ENCODE peak calls at places on chromosomes 12 and 14, in ten cellular contexts. G, R, V, Z, T, U, O, L, E and Q are unnamed samples.

GRCh38 chr14:80172380-80173055 is 38.8 kb downstream of the DIO2 start:
- DNase-seq in G (no peak), R (no peak), V (no peak), Z (no peak), T (no peak), U (no peak), O (no peak), L (no peak), E (no peak), Q (no peak)

GRCh38 chr14:78153069-78153351 is 17.2 kb upstream of the NRXN3 start:
- DNase-seq in G (no peak), R (no peak), V (no peak), Z (no peak), T (no peak), U (no peak), O (no peak), L (no peak), E (peak; percentile 59), Q (no peak)

GRCh38 chr14:100386121-100386520 is 63.0 kb downstream of the SLC25A47 start:
- DNase-seq in G (no peak), R (no peak), V (no peak), Z (no peak), T (no peak), U (peak; percentile 28), O (no peak), L (no peak), E (peak; percentile 57), Q (no peak)

GRCh38 chr12:100612557-100612956 is 39.1 kb downstream of the GAS2L3 start:
- DNase-seq in G (no peak), R (no peak), V (no peak), Z (no peak), T (no peak), U (no peak), O (no peak), L (no peak), E (no peak), Q (no peak)

GRCh38 chr14:97416550-97416949 is 619.4 kb downstream of the VRK1 start:
- DNase-seq in G (no peak), R (no peak), V (no peak), Z (no peak), T (no peak), U (no peak), O (no peak), L (no peak), E (no peak), Q (no peak)

GRCh38 chr12:58189030-58189429 is 247.7 kb downstream of the ATP23 start:
- DNase-seq in G (no peak), R (no peak), V (no peak), Z (no peak), T (no peak), U (no peak), O (no peak), L (no peak), E (no peak), Q (no peak)

GRCh38 chr12:45669093-45669492 is 60.4 kb upstream of the ARID2 start:
- DNase-seq in G (no peak), R (no peak), V (no peak), Z (no peak), T (no peak), U (no peak), O (no peak), L (no peak), E (no peak), Q (no peak)

GRCh38 chr14:73142216-73142615 is 5.9 kb downstream of the PSEN1 start:
- DNase-seq in G (no peak), R (no peak), V (no peak), Z (no peak), T (no peak), U (no peak), O (no peak), L (no peak), E (no peak), Q (no peak)

GRCh38 chr12:95808146-95808545 is 17.6 kb upstream of the NTN4 start:
- DNase-seq in G (no peak), R (no peak), V (no peak), Z (no peak), T (no peak), U (no peak), O (no peak), L (no peak), E (no peak), Q (no peak)

GRCh38 chr12:95805864-95806669 is 15.5 kb upstream of the NTN4 start:
- DNase-seq in G (no peak), R (no peak), V (no peak), Z (no peak), T (no peak), U (peak; percentile 49), O (peak; percentile 49), L (no peak), E (no peak), Q (peak; percentile 92)

GRCh38 chr12:95804296-95804695 is 13.7 kb upstream of the NTN4 start:
- DNase-seq in G (no peak), R (no peak), V (no peak), Z (no peak), T (no peak), U (no peak), O (no peak), L (no peak), E (no peak), Q (no peak)

GRCh38 chr12:95802482-95803264 is 12.1 kb upstream of the NTN4 start:
- DNase-seq in G (no peak), R (no peak), V (no peak), Z (no peak), T (no peak), U (peak; percentile 90), O (no peak), L (no peak), E (no peak), Q (peak; percentile 78)

GRCh38 chr12:95803817-95804216 is 13.3 kb upstream of the NTN4 start:
- DNase-seq in G (no peak), R (no peak), V (no peak), Z (no peak), T (no peak), U (no peak), O (no peak), L (no peak), E (no peak), Q (no peak)
- H3K4me1 ChIP-seq in G (peaks cover 10% of the 10 kb centered on the region), R (no peaks in the 10 kb centered on the region), V (peaks cover 1% of the 10 kb centered on the region), Z (peaks cover 11% of the 10 kb centered on the region), T (no peaks in the 10 kb centered on the region), U (no peaks in the 10 kb centered on the region), O (peaks cover 32% of the 10 kb centered on the region), L (no peaks in the 10 kb centered on the region), E (peaks cover 6% of the 10 kb centered on the region), Q (peaks cover 67% of the 10 kb centered on the region)

GRCh38 chr14:64707661-64708060 is 3.4 kb downstream of the PLEKHG3 start:
- DNase-seq in G (no peak), R (no peak), V (no peak), Z (no peak), T (no peak), U (peak; percentile 44), O (no peak), L (no peak), E (no peak), Q (peak; percentile 52)

GRCh38 chr14:64709126-64709525 is 4.9 kb downstream of the PLEKHG3 start:
- DNase-seq in G (no peak), R (no peak), V (no peak), Z (no peak), T (no peak), U (no peak), O (no peak), L (no peak), E (no peak), Q (no peak)

GRCh38 chr14:64706119-64706465 is 1.9 kb downstream of the PLEKHG3 start:
- DNase-seq in G (no peak), R (no peak), V (no peak), Z (no peak), T (no peak), U (peak; percentile 20), O (no peak), L (no peak), E (no peak), Q (no peak)

GRCh38 chr14:64706552-64707193 is 2.4 kb downstream of the PLEKHG3 start:
- DNase-seq in G (no peak), R (peak; percentile 69), V (peak; percentile 58), Z (peak; percentile 67), T (no peak), U (peak; percentile 71), O (no peak), L (no peak), E (no peak), Q (peak; percentile 35)

DNA sequence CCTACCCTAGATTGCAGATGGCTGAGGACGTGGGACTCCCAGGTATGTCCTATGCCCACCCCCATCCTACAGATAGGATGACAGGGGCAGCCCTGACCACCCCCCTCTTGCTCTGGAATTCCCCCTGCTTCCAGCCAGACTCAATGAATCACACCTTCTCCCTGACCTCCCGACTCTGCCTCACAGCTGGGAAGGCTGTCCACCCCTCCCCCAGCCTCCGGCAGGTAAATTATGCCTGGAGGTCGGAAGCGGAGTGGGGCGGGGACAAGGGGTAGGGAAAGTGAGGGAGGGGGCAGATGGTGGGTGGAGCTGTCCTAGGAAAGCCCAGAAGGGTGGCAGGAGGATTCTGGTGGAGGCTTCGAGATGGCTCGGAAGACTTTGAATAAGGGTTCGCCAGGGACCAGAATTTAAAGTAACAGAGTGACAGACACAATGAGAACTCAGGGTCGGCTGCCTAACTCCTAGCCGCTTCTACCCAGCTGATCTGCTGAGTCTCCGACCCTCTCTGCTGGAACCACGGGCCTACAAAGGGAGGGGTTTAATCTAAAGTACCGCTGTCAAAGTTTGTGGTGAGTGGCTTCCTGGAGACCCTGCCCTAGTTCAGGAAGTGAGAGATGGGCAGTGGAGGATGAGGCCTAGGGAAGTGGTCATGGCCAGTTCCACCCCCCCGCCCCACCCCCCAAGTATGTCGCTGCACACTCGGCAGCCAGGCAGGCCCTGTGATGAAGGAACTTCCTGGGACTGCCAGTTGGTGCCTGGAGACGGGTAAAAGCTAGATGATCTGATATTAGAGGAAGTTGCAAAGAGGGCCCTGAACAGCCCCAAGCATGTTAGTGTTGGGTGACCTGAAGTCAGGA is 4.2 kb downstream of the PLEKHG3 start:
- DNase-seq in G (peak; percentile 75), R (peak; percentile 54), V (peak; percentile 38), Z (no peak), T (no peak), U (peak; percentile 98), O (no peak), L (peak; percentile 34), E (no peak), Q (peak; percentile 63)
- H3K27ac ChIP-seq in G (peak overlapping the region; percentile 65), R (peak overlapping the region; percentile 90), V (peak overlapping the region; percentile 17), Z (no peak overlapping the region), T (no peak overlapping the region), U (peak overlapping the region; percentile 70), O (peak overlapping the region; percentile 91), L (peak overlapping the region; percentile 13), E (no peak overlapping the region), Q (peak overlapping the region; percentile 77)

DNA sequence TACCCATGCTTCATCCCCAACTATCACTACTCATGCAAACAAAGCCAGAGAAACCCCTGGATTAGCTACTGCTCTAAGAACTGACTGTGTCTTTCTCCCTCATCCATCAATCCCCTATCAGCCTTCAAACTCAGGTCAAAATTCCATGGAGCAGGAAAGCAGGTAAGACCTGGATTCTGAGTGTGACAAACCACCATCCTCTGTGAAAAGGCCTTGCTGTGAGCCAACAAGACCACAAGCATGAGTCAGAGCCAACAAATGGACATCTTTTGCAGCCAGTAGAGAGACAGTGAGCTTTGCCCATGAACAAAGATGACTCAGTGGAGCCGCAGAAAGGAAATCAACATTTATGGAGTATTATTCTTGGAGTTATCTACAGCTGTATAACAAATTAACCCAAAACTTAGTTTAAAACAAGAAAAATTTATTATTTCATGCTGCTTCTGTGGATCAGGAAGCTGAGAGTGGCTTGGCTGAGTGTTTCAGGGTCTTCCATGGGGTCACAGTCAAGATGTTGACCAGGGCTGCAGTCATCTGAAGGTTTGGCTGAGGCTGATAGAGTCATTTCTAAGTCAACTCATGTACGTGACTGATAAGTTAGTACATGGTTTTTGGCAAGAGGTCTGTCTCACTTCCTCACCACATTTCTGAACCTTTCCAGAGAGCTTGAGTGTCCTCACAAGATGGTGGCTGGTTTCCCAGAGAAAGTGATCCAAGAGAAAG is 61.1 kb downstream of the PITPNM2 start:
- DNase-seq in G (no peak), R (no peak), V (no peak), Z (no peak), T (no peak), U (no peak), O (no peak), L (no peak), E (no peak), Q (peak; percentile 74)
- H3K4me1 ChIP-seq in G (peaks cover 29% of the 10 kb centered on the region), R (peaks cover 82% of the 10 kb centered on the region), V (peaks cover 34% of the 10 kb centered on the region), Z (peaks cover 16% of the 10 kb centered on the region), T (peaks cover 16% of the 10 kb centered on the region), U (no peaks in the 10 kb centered on the region), O (peaks cover 44% of the 10 kb centered on the region), L (peaks cover 3% of the 10 kb centered on the region), E (no peaks in the 10 kb centered on the region), Q (peaks cover 24% of the 10 kb centered on the region)

GRCh38 chr14:85934886-85935254 is 404.9 kb downstream of the FLRT2 start:
- DNase-seq in G (no peak), R (no peak), V (no peak), Z (no peak), T (peak; percentile 75), U (no peak), O (no peak), L (no peak), E (no peak), Q (no peak)
- H3K27ac ChIP-seq in G (peak overlapping the region; percentile 66), R (peak overlapping the region; percentile 86), V (no peak overlapping the region), Z (no peak overlapping the region), T (peak overlapping the region; percentile 46), U (no peak overlapping the region), O (no peak overlapping the region), L (peak overlapping the region; percentile 75), E (no peak overlapping the region), Q (no peak overlapping the region)